ENCODE peak calls at places on chromosomes 11 and 22, in four cellular contexts. W, G, V and E are unnamed samples.
A peak's percentile ranks its signal among the peaks of the same experiment; 100 is the strongest.

GRCh38 chr11:363948-364761 is 5.1 kb upstream of the B4GALNT4 start:
- DNase-seq in W (peak; percentile 78), G (peak; percentile 81), V (peak; percentile 45), E (no peak)

GRCh38 chr11:72240461-72241289 is 3.3 kb downstream of the PHOX2A start:
- DNase-seq in W (no peak), G (peak; percentile 16), V (no peak), E (no peak)

GRCh38 chr11:85845052-85845631 is 10.0 kb upstream of the CCDC83 start:
- DNase-seq in W (peak; percentile 51), G (no peak), V (no peak), E (no peak)

GRCh38 chr11:39374963-39375698 is 2084.3 kb downstream of the LRRC4C start:
- DNase-seq in W (no peak), G (no peak), V (no peak), E (no peak)

GRCh38 chr22:26672060-26672471 is 14.7 kb downstream of the MIAT start:
- DNase-seq in W (no peak), G (no peak), V (no peak), E (no peak)

GRCh38 chr22:48093981-48094380 is 1331.5 kb downstream of the TBC1D22A start:
- DNase-seq in W (no peak), G (no peak), V (no peak), E (no peak)

GRCh38 chr11:110349109-110349996 is 52.9 kb upstream of the RDX start:
- DNase-seq in W (no peak), G (no peak), V (no peak), E (no peak)

GRCh38 chr11:115682901-115683300 is 178.7 kb upstream of the CADM1 start:
- DNase-seq in W (no peak), G (no peak), V (no peak), E (no peak)

GRCh38 chr11:125063429-125064043 is 431 bp downstream of the SLC37A2 start:
- DNase-seq in W (no peak), G (no peak), V (no peak), E (no peak)

GRCh38 chr22:50678218-50678650 is 5.6 kb downstream of the SHANK3 start:
- DNase-seq in W (no peak), G (no peak), V (no peak), E (no peak)

GRCh38 chr11:115581871-115582639 is 77.8 kb upstream of the CADM1 start:
- DNase-seq in W (peak; percentile 20), G (no peak), V (no peak), E (no peak)

GRCh38 chr11:117833401-117833891 is 8.9 kb upstream of the FXYD2 start:
- DNase-seq in W (no peak), G (peak; percentile 96), V (no peak), E (no peak)

GRCh38 chr22:35766654-35767580 is 49.2 kb downstream of the APOL5 start:
- DNase-seq in W (no peak), G (no peak), V (no peak), E (no peak)

GRCh38 chr11:28965824-28966223 is 857.6 kb downstream of the METTL15 start:
- DNase-seq in W (no peak), G (no peak), V (no peak), E (peak; percentile 40)

GRCh38 chr22:26812731-26813130 is 155.3 kb downstream of the MIAT start:
- DNase-seq in W (no peak), G (no peak), V (no peak), E (no peak)

GRCh38 chr11:5528495-5528894 is 12.0 kb upstream of the UBQLNL start:
- DNase-seq in W (no peak), G (no peak), V (no peak), E (no peak)

GRCh38 chr11:19723572-19724342 is 11.1 kb downstream of the NAV2 start:
- DNase-seq in W (no peak), G (peak; percentile 69), V (peak; percentile 37), E (peak; percentile 31)

GRCh38 chr11:36077886-36078685 is 134.2 kb downstream of the LDLRAD3 start:
- DNase-seq in W (no peak), G (no peak), V (no peak), E (no peak)

GRCh38 chr11:8017894-8018741 is 31.0 kb downstream of the EIF3F start:
- DNase-seq in W (no peak), G (no peak), V (no peak), E (no peak)

GRCh38 chr11:78801161-78801884 is 226.7 kb upstream of the NARS2 start:
- DNase-seq in W (peak; percentile 82), G (peak; percentile 72), V (no peak), E (peak; percentile 95)

GRCh38 chr22:34111210-34111824 is 191.0 kb upstream of the LARGE1 start:
- DNase-seq in W (no peak), G (peak; percentile 49), V (no peak), E (no peak)

DNA sequence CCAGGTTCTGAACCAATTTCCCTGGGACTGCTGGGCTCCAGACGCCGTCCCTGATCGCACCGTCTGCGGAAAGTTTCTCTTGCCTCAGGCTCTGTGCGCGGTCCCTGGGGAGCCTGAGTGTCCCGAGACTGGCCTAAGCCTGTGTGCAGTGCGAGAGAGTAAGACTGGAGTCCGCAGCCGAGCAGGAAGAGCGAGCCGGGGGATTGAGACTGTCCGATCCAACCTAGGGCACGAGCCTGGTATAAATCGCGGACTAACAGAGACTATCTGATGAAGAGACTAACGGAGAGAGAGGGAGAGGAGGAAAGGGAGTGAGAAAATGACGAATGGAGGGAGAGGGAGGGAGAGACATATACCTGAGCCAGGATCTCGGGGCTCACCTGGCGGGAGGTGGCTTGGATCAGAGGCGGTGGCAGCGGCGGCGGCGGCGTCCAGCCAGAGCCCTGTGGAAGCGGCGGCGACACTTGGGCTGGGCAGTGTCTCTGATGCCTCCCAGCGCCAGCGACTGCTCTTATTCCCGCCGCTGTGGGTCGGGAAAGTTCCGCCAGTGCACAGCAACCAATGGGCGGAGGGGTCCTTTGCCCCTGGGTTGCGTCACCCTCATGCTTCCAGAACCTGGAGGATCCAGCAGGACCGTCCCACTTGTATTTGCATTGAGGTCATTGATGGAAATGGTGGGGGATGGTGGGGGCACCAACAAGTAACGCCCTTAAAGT is at the start of gene CALCA:
- DNase-seq in W (no peak), G (no peak), V (no peak), E (no peak)
- H3K27me3 ChIP-seq in W (peaks cover 75% of the 10 kb centered on the region), G (no peaks in the 10 kb centered on the region), V (peaks cover 22% of the 10 kb centered on the region), E (peaks cover 45% of the 10 kb centered on the region)

GRCh38 chr22:37349043-37349814 is 66.9 kb downstream of the CYTH4 start:
- DNase-seq in W (no peak), G (no peak), V (no peak), E (no peak)
- H3K27me3 ChIP-seq in W (peaks cover 9% of the 10 kb centered on the region), G (no peaks in the 10 kb centered on the region), V (no peaks in the 10 kb centered on the region), E (peaks cover 3% of the 10 kb centered on the region)

GRCh38 chr11:130436171-130436570 is 7.8 kb upstream of the ADAMTS8 start:
- DNase-seq in W (no peak), G (no peak), V (no peak), E (no peak)
- H3K27me3 ChIP-seq in W (no peaks in the 10 kb centered on the region), G (no peaks in the 10 kb centered on the region), V (no peaks in the 10 kb centered on the region), E (no peaks in the 10 kb centered on the region)

GRCh38 chr11:69683764-69684333 is 8.7 kb upstream of the LTO1 start:
- DNase-seq in W (no peak), G (no peak), V (no peak), E (no peak)
- H3K27me3 ChIP-seq in W (no peaks in the 10 kb centered on the region), G (no peaks in the 10 kb centered on the region), V (no peaks in the 10 kb centered on the region), E (no peaks in the 10 kb centered on the region)

GRCh38 chr11:2154195-2154585 is 6.8 kb downstream of the INS start:
- DNase-seq in W (no peak), G (no peak), V (no peak), E (no peak)

GRCh38 chr11:2153581-2154194 is 7.3 kb downstream of the INS start:
- DNase-seq in W (no peak), G (no peak), V (no peak), E (no peak)

GRCh38 chr11:2149471-2150205 is 10.4 kb upstream of the IGF2 start:
- DNase-seq in W (no peak), G (no peak), V (no peak), E (no peak)

GRCh38 chr11:2150206-2150847 is 10.7 kb downstream of the INS start:
- DNase-seq in W (no peak), G (no peak), V (no peak), E (no peak)

DNA sequence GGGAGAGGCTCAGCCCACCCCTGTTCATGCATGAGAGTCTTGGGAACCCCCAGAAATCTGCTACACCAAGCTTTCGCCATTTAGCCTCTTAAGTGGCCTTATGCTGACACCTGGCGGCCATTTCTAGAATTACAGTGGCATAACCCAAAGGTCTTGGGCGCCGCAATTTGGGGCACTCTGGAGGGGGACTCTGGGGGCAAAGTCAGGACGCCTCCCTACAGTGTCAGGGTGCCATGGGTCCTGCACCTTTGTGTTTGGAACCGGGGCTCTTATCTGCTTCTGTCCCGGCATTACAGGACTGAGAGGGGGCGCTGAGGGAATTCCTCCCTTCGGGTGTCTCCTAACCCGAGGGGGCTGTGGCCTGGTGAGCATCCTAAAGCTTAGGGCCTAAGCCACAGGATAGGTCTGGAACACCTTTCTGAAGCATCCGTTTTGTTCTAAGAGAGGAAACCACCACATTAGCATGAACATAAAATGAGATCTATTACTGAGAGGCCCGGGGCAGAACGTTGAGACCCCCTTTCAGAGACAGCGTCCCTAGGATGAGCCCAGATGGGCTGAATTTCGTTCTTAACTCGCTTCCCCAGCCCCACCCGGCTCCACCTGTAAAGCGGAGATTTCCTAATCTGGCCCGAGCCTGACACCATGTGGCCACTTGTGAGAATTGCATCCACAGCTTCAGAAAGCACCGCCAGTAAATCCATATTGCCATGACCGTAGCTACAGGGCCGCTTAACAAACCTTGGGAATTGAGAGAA is 9.3 kb downstream of the INS start:
- DNase-seq in W (no peak), G (peak; percentile 87), V (peak; percentile 68), E (no peak)
- H3K27me3 ChIP-seq in W (peaks cover 47% of the 10 kb centered on the region), G (no peaks in the 10 kb centered on the region), V (peaks cover 5% of the 10 kb centered on the region), E (peaks cover 11% of the 10 kb centered on the region)